ENCODE peak calls at places on chromosomes 12 and 14, in four cellular contexts. One of them, this sample, is unnamed.

GRCh38 chr12:13566286-13566685 is 369.8 kb downstream of the EMP1 start:
- DNase-seq in GM13976: no peak
- DNase-seq in GM12865: no peak
- DNase-seq in cerebellar cortex: no peak
- DNase-seq in this sample: no peak

GRCh38 chr12:113276946-113277500 is 55.8 kb downstream of the TPCN1 start:
- DNase-seq in GM12865: no peak
- DNase-seq in cerebellar cortex: no peak
- DNase-seq in GM13976: no peak
- DNase-seq in this sample: no peak

GRCh38 chr12:22702690-22703089 is 77.7 kb downstream of the ETNK1 start:
- DNase-seq in cerebellar cortex: no peak
- DNase-seq in GM13976: no peak
- DNase-seq in GM12865: no peak
- DNase-seq in this sample: no peak

GRCh38 chr14:89201645-89202044 is 215.4 kb downstream of the FOXN3 start:
- DNase-seq in cerebellar cortex: no peak
- DNase-seq in GM12865: peak
- DNase-seq in GM13976: peak
- DNase-seq in this sample: no peak

GRCh38 chr12:12812163-12812562 is 983 bp upstream of the DDX47 start:
- DNase-seq in cerebellar cortex: peak
- DNase-seq in GM12865: no peak
- DNase-seq in GM13976: no peak
- DNase-seq in this sample: no peak

GRCh38 chr12:53402871-53403270 is 20.8 kb upstream of the AMHR2 start:
- DNase-seq in GM12865: no peak
- DNase-seq in GM13976: no peak
- DNase-seq in cerebellar cortex: no peak
- DNase-seq in this sample: no peak

GRCh38 chr12:28759334-28759733 is 389.7 kb upstream of the FAR2 start:
- DNase-seq in cerebellar cortex: no peak
- DNase-seq in GM13976: no peak
- DNase-seq in GM12865: no peak
- DNase-seq in this sample: no peak

GRCh38 chr12:57091633-57092528 is 3.0 kb downstream of the NAB2 start:
- DNase-seq in GM13976: no peak
- DNase-seq in GM12865: no peak
- DNase-seq in cerebellar cortex: peak
- DNase-seq in this sample: no peak

GRCh38 chr14:54609576-54609975 is 42.6 kb downstream of the SAMD4A start:
- DNase-seq in GM12865: no peak
- DNase-seq in cerebellar cortex: no peak
- DNase-seq in GM13976: no peak
- DNase-seq in this sample: no peak

GRCh38 chr14:30385925-30386324 is 173.0 kb upstream of the G2E3 start:
- DNase-seq in GM13976: no peak
- DNase-seq in GM12865: no peak
- DNase-seq in cerebellar cortex: no peak
- DNase-seq in this sample: no peak

GRCh38 chr12:79155703-79156102 is 291.1 kb downstream of the SYT1 start:
- DNase-seq in GM13976: no peak
- DNase-seq in cerebellar cortex: no peak
- DNase-seq in GM12865: no peak
- DNase-seq in this sample: no peak

GRCh38 chr12:79299447-79300198 is 391.1 kb downstream of the PAWR start:
- DNase-seq in GM12865: no peak
- DNase-seq in cerebellar cortex: no peak
- DNase-seq in GM13976: no peak
- DNase-seq in this sample: no peak

GRCh38 chr14:103576371-103577024 is 13.7 kb downstream of the COA8 start:
- DNase-seq in cerebellar cortex: peak
- DNase-seq in GM12865: no peak
- DNase-seq in GM13976: no peak
- DNase-seq in this sample: no peak

GRCh38 chr14:102007916-102008418 is 43.6 kb downstream of the DYNC1H1 start:
- DNase-seq in cerebellar cortex: peak
- DNase-seq in GM13976: no peak
- DNase-seq in GM12865: no peak
- DNase-seq in this sample: no peak

GRCh38 chr14:101046071-101046470 is 142.5 kb upstream of the RTL1 start:
- DNase-seq in cerebellar cortex: no peak
- DNase-seq in GM13976: no peak
- DNase-seq in GM12865: no peak
- DNase-seq in this sample: no peak

GRCh38 chr12:56145218-56145617 is 7.2 kb upstream of the MYL6B start:
- DNase-seq in cerebellar cortex: no peak
- DNase-seq in GM13976: no peak
- DNase-seq in GM12865: no peak
- DNase-seq in this sample: no peak

GRCh38 chr14:95046711-95047681 is 110.3 kb downstream of the DICER1 start:
- DNase-seq in cerebellar cortex: no peak
- DNase-seq in GM12865: no peak
- DNase-seq in GM13976: no peak
- DNase-seq in this sample: no peak

GRCh38 chr12:80053048-80053790 is 46.1 kb upstream of the OTOGL start:
- DNase-seq in GM12865: no peak
- DNase-seq in GM13976: no peak
- DNase-seq in cerebellar cortex: no peak
- DNase-seq in this sample: no peak